ENCODE peak calls at places on chromosomes 12 and 14, in six cellular contexts. One of them, this sample, is unnamed.

GRCh38 chr12:117111386-117112267 is 12.4 kb upstream of the TESC start:
- DNase-seq in adrenal gland: no peak
- DNase-seq in endothelial cell of umbilical vein: no peak
- DNase-seq in GM23338: peak
- DNase-seq in CD8-positive, alpha-beta T cell: no peak
- DNase-seq in cardiac muscle cell: no peak
- DNase-seq in this sample: no peak

GRCh38 chr12:125220404-125221273 is 155.4 kb downstream of the AACS start:
- DNase-seq in adrenal gland: no peak
- DNase-seq in endothelial cell of umbilical vein: no peak
- DNase-seq in GM23338: no peak
- DNase-seq in CD8-positive, alpha-beta T cell: no peak
- DNase-seq in cardiac muscle cell: no peak
- DNase-seq in this sample: no peak

GRCh38 chr14:51006781-51007211 is 62.5 kb upstream of the PYGL start:
- DNase-seq in adrenal gland: peak
- DNase-seq in endothelial cell of umbilical vein: no peak
- DNase-seq in GM23338: no peak
- DNase-seq in CD8-positive, alpha-beta T cell: no peak
- DNase-seq in cardiac muscle cell: peak
- DNase-seq in this sample: no peak

GRCh38 chr12:122064780-122065588 is 13.6 kb upstream of the MLXIP start:
- DNase-seq in adrenal gland: no peak
- DNase-seq in endothelial cell of umbilical vein: peak
- DNase-seq in GM23338: no peak
- DNase-seq in CD8-positive, alpha-beta T cell: no peak
- DNase-seq in cardiac muscle cell: peak
- DNase-seq in this sample: no peak

GRCh38 chr12:3252416-3252815 is 175.2 kb downstream of the TSPAN9 start:
- DNase-seq in adrenal gland: peak
- DNase-seq in endothelial cell of umbilical vein: no peak
- DNase-seq in GM23338: no peak
- DNase-seq in CD8-positive, alpha-beta T cell: no peak
- DNase-seq in cardiac muscle cell: peak
- DNase-seq in this sample: no peak

GRCh38 chr12:104215638-104216297 is at the start of gene TXNRD1:
- DNase-seq in adrenal gland: peak
- DNase-seq in endothelial cell of umbilical vein: peak
- DNase-seq in GM23338: peak
- DNase-seq in CD8-positive, alpha-beta T cell: peak
- DNase-seq in cardiac muscle cell: peak
- DNase-seq in this sample: peak

GRCh38 chr14:99260652-99261551 is 11.1 kb downstream of the BCL11B start:
- DNase-seq in adrenal gland: no peak
- DNase-seq in endothelial cell of umbilical vein: no peak
- DNase-seq in GM23338: no peak
- DNase-seq in CD8-positive, alpha-beta T cell: no peak
- DNase-seq in cardiac muscle cell: no peak
- DNase-seq in this sample: peak

GRCh38 chr14:71320734-71321555 is 413.7 kb downstream of the PCNX1 start:
- DNase-seq in adrenal gland: peak
- DNase-seq in endothelial cell of umbilical vein: peak
- DNase-seq in GM23338: peak
- DNase-seq in CD8-positive, alpha-beta T cell: peak
- DNase-seq in cardiac muscle cell: peak
- DNase-seq in this sample: peak

GRCh38 chr12:16553457-16553856 is 52.5 kb downstream of the LMO3 start:
- DNase-seq in adrenal gland: no peak
- DNase-seq in endothelial cell of umbilical vein: no peak
- DNase-seq in GM23338: no peak
- DNase-seq in CD8-positive, alpha-beta T cell: no peak
- DNase-seq in cardiac muscle cell: peak
- DNase-seq in this sample: no peak

GRCh38 chr12:117494833-117495714 is 133.6 kb upstream of the NOS1 start:
- DNase-seq in adrenal gland: no peak
- DNase-seq in endothelial cell of umbilical vein: no peak
- DNase-seq in GM23338: peak
- DNase-seq in CD8-positive, alpha-beta T cell: no peak
- DNase-seq in cardiac muscle cell: no peak
- DNase-seq in this sample: no peak

GRCh38 chr14:94545131-94545841 is 16.0 kb upstream of the SERPINA4 start:
- DNase-seq in adrenal gland: no peak
- DNase-seq in endothelial cell of umbilical vein: no peak
- DNase-seq in GM23338: peak
- DNase-seq in CD8-positive, alpha-beta T cell: no peak
- DNase-seq in cardiac muscle cell: peak
- DNase-seq in this sample: no peak

GRCh38 chr12:2607881-2608607 is 186.7 kb upstream of the FKBP4 start:
- DNase-seq in adrenal gland: peak
- DNase-seq in endothelial cell of umbilical vein: no peak
- DNase-seq in GM23338: no peak
- DNase-seq in CD8-positive, alpha-beta T cell: no peak
- DNase-seq in cardiac muscle cell: no peak
- DNase-seq in this sample: no peak

GRCh38 chr14:68794856-68795601 is 2.2 kb upstream of the ZFP36L1 start:
- DNase-seq in adrenal gland: peak
- DNase-seq in endothelial cell of umbilical vein: peak
- DNase-seq in GM23338: peak
- DNase-seq in CD8-positive, alpha-beta T cell: no peak
- DNase-seq in cardiac muscle cell: peak
- DNase-seq in this sample: no peak

GRCh38 chr12:75850751-75851462 is 180.7 kb downstream of the PHLDA1 start:
- DNase-seq in adrenal gland: no peak
- DNase-seq in endothelial cell of umbilical vein: no peak
- DNase-seq in GM23338: no peak
- DNase-seq in CD8-positive, alpha-beta T cell: no peak
- DNase-seq in cardiac muscle cell: peak
- DNase-seq in this sample: no peak

GRCh38 chr12:107379852-107380567 is 286.7 kb upstream of the CRY1 start:
- DNase-seq in adrenal gland: no peak
- DNase-seq in endothelial cell of umbilical vein: no peak
- DNase-seq in GM23338: no peak
- DNase-seq in CD8-positive, alpha-beta T cell: no peak
- DNase-seq in cardiac muscle cell: no peak
- DNase-seq in this sample: no peak

GRCh38 chr12:122749569-122750332 is 2.9 kb upstream of the DENR start:
- DNase-seq in adrenal gland: no peak
- DNase-seq in endothelial cell of umbilical vein: no peak
- DNase-seq in GM23338: peak
- DNase-seq in CD8-positive, alpha-beta T cell: no peak
- DNase-seq in cardiac muscle cell: no peak
- DNase-seq in this sample: no peak

GRCh38 chr12:131060011-131060703 is 106.5 kb downstream of the ADGRD1 start:
- DNase-seq in adrenal gland: no peak
- DNase-seq in endothelial cell of umbilical vein: no peak
- DNase-seq in GM23338: no peak
- DNase-seq in CD8-positive, alpha-beta T cell: no peak
- DNase-seq in cardiac muscle cell: no peak
- DNase-seq in this sample: no peak

GRCh38 chr12:105444809-105445102 is 114.3 kb downstream of the C12orf75 start:
- DNase-seq in adrenal gland: no peak
- DNase-seq in endothelial cell of umbilical vein: no peak
- DNase-seq in GM23338: no peak
- DNase-seq in CD8-positive, alpha-beta T cell: no peak
- DNase-seq in cardiac muscle cell: no peak
- DNase-seq in this sample: no peak

GRCh38 chr12:119113587-119113986 is 65.1 kb upstream of the HSPB8 start:
- DNase-seq in adrenal gland: no peak
- DNase-seq in endothelial cell of umbilical vein: no peak
- DNase-seq in GM23338: no peak
- DNase-seq in CD8-positive, alpha-beta T cell: no peak
- DNase-seq in cardiac muscle cell: no peak
- DNase-seq in this sample: no peak

DNA sequence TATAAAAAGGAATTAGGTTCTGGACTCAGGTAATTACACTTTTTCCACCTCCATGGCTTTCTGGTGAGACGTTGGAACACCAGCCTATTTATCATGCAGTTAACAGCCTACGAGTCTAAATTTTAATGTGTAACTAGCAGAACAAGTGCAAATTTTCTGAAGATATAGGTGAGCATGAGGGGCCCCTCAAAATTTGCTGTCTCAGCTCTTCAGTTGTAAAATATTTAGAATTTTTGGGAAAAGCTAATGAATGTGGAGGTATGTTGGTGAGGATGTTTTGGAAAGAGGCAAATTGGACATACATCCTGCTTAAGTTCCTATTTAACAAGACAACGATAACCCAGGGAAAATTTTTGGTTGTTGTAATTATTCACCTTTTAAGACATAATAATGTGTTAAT is 25.3 kb upstream of the BCAT1 start:
- DNase-seq in adrenal gland: no peak
- DNase-seq in endothelial cell of umbilical vein: no peak
- DNase-seq in GM23338: no peak
- DNase-seq in CD8-positive, alpha-beta T cell: no peak
- DNase-seq in cardiac muscle cell: no peak
- DNase-seq in this sample: no peak
- TF ChIP-seq CTCF in adrenal gland: no peak
- TF ChIP-seq CTCF in endothelial cell of umbilical vein: no peak
- TF ChIP-seq CTCF in GM23338: no peak
- TF ChIP-seq CTCF in CD8-positive, alpha-beta T cell: no peak
- TF ChIP-seq CTCF in cardiac muscle cell: no peak
- TF ChIP-seq CTCF in this sample: no peak

GRCh38 chr12:55743967-55744931 is 1.3 kb downstream of the GDF11 start:
- DNase-seq in adrenal gland: no peak
- DNase-seq in endothelial cell of umbilical vein: peak
- DNase-seq in GM23338: no peak
- DNase-seq in CD8-positive, alpha-beta T cell: no peak
- DNase-seq in cardiac muscle cell: no peak
- DNase-seq in this sample: no peak

GRCh38 chr12:55745361-55746146 is 2.6 kb downstream of the GDF11 start:
- DNase-seq in adrenal gland: no peak
- DNase-seq in endothelial cell of umbilical vein: no peak
- DNase-seq in GM23338: peak
- DNase-seq in CD8-positive, alpha-beta T cell: no peak
- DNase-seq in cardiac muscle cell: peak
- DNase-seq in this sample: no peak

GRCh38 chr12:55741978-55742377 is 944 bp upstream of the GDF11 start:
- DNase-seq in adrenal gland: no peak
- DNase-seq in endothelial cell of umbilical vein: no peak
- DNase-seq in GM23338: no peak
- DNase-seq in CD8-positive, alpha-beta T cell: no peak
- DNase-seq in cardiac muscle cell: no peak
- DNase-seq in this sample: no peak

GRCh38 chr12:55742719-55743130 is at the start of gene GDF11:
- DNase-seq in adrenal gland: peak
- DNase-seq in endothelial cell of umbilical vein: peak
- DNase-seq in GM23338: peak
- DNase-seq in CD8-positive, alpha-beta T cell: peak
- DNase-seq in cardiac muscle cell: peak
- DNase-seq in this sample: peak

GRCh38 chr12:55743131-55743921 is 404 bp downstream of the GDF11 start:
- DNase-seq in adrenal gland: peak
- DNase-seq in endothelial cell of umbilical vein: peak
- DNase-seq in GM23338: peak
- DNase-seq in CD8-positive, alpha-beta T cell: peak
- DNase-seq in cardiac muscle cell: peak
- DNase-seq in this sample: peak
- TF ChIP-seq CTCF in adrenal gland: no peak
- TF ChIP-seq CTCF in endothelial cell of umbilical vein: no peak
- TF ChIP-seq CTCF in GM23338: peak
- TF ChIP-seq CTCF in CD8-positive, alpha-beta T cell: no peak
- TF ChIP-seq CTCF in cardiac muscle cell: peak
- TF ChIP-seq CTCF in this sample: no peak

DNA sequence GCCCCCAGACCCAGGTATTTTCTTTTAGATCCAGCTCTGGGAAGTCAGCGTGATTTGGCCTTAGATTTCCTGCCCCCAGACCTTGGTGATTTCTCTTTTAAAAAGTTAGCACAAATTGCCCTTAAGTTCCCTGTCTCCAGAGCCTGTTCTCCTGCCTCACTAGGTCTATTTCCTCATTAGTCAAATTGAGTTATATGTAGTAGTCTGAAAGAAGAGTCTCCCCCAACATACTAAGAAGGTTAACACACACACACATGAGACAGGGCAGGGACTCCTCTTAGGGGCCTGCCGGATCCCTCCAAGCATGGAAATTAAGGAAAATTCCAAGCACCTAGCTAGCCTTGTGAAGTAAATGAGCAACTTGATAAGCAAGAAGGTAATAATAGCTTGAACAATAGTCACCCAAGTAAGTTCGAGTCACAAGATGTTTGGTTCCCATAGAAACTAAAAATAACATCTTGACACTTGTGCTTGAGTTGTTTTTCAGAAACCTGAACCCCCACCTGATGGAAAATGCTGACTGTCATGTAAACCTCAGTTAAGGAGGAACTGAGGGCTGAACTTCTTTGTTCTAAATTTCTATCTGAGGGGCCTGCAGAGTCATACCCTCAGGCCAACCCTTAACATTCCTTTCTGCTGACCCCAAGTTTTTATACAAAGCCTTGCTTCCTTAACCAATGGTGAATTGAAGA is 51.6 kb downstream of the CAND1 start:
- DNase-seq in adrenal gland: no peak
- DNase-seq in endothelial cell of umbilical vein: no peak
- DNase-seq in GM23338: peak
- DNase-seq in CD8-positive, alpha-beta T cell: no peak
- DNase-seq in cardiac muscle cell: no peak
- DNase-seq in this sample: no peak
- TF ChIP-seq CTCF in adrenal gland: no peak
- TF ChIP-seq CTCF in endothelial cell of umbilical vein: no peak
- TF ChIP-seq CTCF in GM23338: no peak
- TF ChIP-seq CTCF in CD8-positive, alpha-beta T cell: no peak
- TF ChIP-seq CTCF in cardiac muscle cell: no peak
- TF ChIP-seq CTCF in this sample: no peak

GRCh38 chr12:46676797-46677520 is 148.8 kb downstream of the SLC38A4 start:
- DNase-seq in adrenal gland: no peak
- DNase-seq in endothelial cell of umbilical vein: no peak
- DNase-seq in GM23338: no peak
- DNase-seq in CD8-positive, alpha-beta T cell: no peak
- DNase-seq in cardiac muscle cell: no peak
- DNase-seq in this sample: no peak

GRCh38 chr12:46676396-46676795 is 149.4 kb downstream of the SLC38A4 start:
- DNase-seq in adrenal gland: no peak
- DNase-seq in endothelial cell of umbilical vein: no peak
- DNase-seq in GM23338: no peak
- DNase-seq in CD8-positive, alpha-beta T cell: no peak
- DNase-seq in cardiac muscle cell: no peak
- DNase-seq in this sample: no peak

GRCh38 chr12:46679754-46680153 is 146.0 kb downstream of the SLC38A4 start:
- DNase-seq in adrenal gland: no peak
- DNase-seq in endothelial cell of umbilical vein: no peak
- DNase-seq in GM23338: no peak
- DNase-seq in CD8-positive, alpha-beta T cell: no peak
- DNase-seq in cardiac muscle cell: no peak
- DNase-seq in this sample: no peak

GRCh38 chr12:46678441-46678840 is 147.4 kb downstream of the SLC38A4 start:
- DNase-seq in adrenal gland: no peak
- DNase-seq in endothelial cell of umbilical vein: no peak
- DNase-seq in GM23338: no peak
- DNase-seq in CD8-positive, alpha-beta T cell: no peak
- DNase-seq in cardiac muscle cell: no peak
- DNase-seq in this sample: no peak

DNA sequence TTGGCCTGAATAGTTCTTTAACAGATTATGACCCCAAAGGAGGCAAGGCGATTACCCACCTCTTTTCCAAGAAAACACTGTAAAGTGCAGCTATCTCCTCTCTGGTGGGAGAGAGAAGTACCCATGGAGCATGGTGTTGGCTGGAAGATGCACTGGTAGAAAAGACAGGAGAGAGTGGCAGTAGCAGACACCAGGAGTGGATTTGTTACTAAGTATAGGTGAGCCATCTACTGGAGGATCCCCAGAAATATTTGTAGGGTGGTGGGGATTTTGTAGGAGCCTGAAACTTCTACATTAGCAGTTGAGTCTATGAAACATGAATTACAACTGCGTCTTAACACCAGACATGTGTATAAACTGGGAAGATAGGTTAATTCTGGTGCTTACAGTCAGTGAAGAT is 148.0 kb downstream of the SLC38A4 start:
- DNase-seq in adrenal gland: no peak
- DNase-seq in endothelial cell of umbilical vein: peak
- DNase-seq in GM23338: peak
- DNase-seq in CD8-positive, alpha-beta T cell: no peak
- DNase-seq in cardiac muscle cell: peak
- DNase-seq in this sample: no peak
- TF ChIP-seq CTCF in adrenal gland: no peak
- TF ChIP-seq CTCF in endothelial cell of umbilical vein: peak
- TF ChIP-seq CTCF in GM23338: peak
- TF ChIP-seq CTCF in CD8-positive, alpha-beta T cell: no peak
- TF ChIP-seq CTCF in cardiac muscle cell: peak
- TF ChIP-seq CTCF in this sample: no peak

This sample was measured in natural killer cell.